ENCODE peak calls at places on chromosomes 13 and 19, in five cellular contexts. P, H, K, J and V are unnamed samples. For H3K9me3, the result is how much of the 10 kb centered on the place peaks cover.

GRCh38 chr19:1046117-1046626 is 6.3 kb downstream of the ABCA7 start:
- DNase-seq in K (no peak), H (no peak), P (no peak), J (no peak), V (no peak)

GRCh38 chr19:38191747-38192146 is 32.3 kb downstream of the DPF1 start:
- DNase-seq in K (no peak), J (no peak), H (no peak), P (no peak), V (no peak)

GRCh38 chr19:17339088-17339741 is 1.9 kb downstream of the GTPBP3 start:
- DNase-seq in P (no peak), K (no peak), H (no peak), J (no peak), V (no peak)

GRCh38 chr19:5804516-5805464 is at the start of gene NRTN:
- DNase-seq in H (no peak), J (no peak), P (peak), K (no peak), V (no peak)

GRCh38 chr13:89518289-89519077 is 1829.0 kb upstream of the MIR17HG start:
- DNase-seq in J (no peak), H (no peak), P (no peak), K (no peak), V (no peak)

GRCh38 chr13:35475960-35476943 is at the start of gene MAB21L1:
- DNase-seq in K (peak), J (no peak), P (no peak), H (peak), V (no peak)

GRCh38 chr19:2049741-2050348 is 1.2 kb downstream of the MKNK2 start:
- DNase-seq in P (peak), J (no peak), H (peak), K (peak), V (no peak)

GRCh38 chr13:73984949-73985691 is 149.1 kb downstream of the KLF12 start:
- DNase-seq in K (no peak), H (peak), P (no peak), J (no peak), V (no peak)

DNA sequence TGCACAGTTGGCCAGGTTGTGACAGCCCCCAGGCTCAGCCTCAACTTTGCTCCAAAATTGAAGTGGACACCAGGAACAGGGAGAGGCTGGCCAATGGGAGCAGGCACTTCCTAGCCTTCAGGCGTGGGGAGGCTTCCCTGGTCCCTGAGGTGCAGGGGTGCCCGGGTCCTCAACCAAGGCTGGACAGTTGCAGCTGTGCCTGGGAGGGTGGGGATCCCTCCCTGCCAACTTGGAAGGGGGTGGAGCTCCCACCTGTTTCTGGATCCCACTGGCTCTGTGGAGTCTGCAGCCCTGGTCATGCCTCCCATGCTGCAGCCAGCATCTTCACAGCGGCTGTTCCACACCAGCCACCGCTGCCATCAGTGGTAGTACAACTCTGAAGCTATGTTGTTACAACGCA is 502.8 kb upstream of the SLITRK5 start:
- DNase-seq in H (no peak), J (no peak), K (no peak), P (no peak), V (no peak)
- H3K4me3 ChIP-seq in H (no peak), J (no peak), K (no peak), P (no peak), V (no peak)

GRCh38 chr13:104074326-104074725 is 1008.1 kb upstream of the SLC10A2 start:
- DNase-seq in J (no peak), P (no peak), K (no peak), H (peak), V (no peak)
- H3K9me3 ChIP-seq in J (under half), P (under half), K (under half), H (under half), V (under half)

GRCh38 chr13:24243311-24243710 is 66.1 kb upstream of the C1QTNF9 start:
- DNase-seq in P (no peak), H (no peak), K (no peak), J (no peak), V (no peak)

GRCh38 chr13:24247016-24247415 is 62.4 kb upstream of the C1QTNF9 start:
- DNase-seq in J (no peak), P (no peak), H (no peak), K (no peak), V (no peak)

GRCh38 chr13:24244802-24245201 is 64.6 kb upstream of the C1QTNF9 start:
- DNase-seq in J (no peak), P (no peak), H (no peak), K (no peak), V (no peak)

DNA sequence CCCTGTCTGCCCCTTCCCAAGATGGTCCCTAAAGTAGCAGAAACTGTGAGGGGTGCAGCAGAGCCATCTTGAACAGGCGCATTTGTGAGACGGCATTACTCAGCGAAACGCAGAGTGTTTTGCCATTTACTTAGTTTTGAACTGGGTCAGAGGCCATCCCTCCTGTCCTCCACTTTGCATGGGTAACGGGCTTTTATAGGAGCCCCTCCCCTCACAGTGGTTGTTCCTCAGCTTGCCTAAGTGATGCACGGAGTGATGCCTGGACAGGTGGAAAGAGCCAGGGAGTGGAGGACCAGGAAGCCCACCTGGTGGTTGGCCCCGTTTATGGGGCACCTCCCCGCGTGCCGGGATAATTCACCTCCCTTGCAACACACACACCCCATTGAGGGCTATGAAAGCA is 68.0 kb upstream of the C1QTNF9 start:
- DNase-seq in J (no peak), P (no peak), K (no peak), H (no peak), V (no peak)
- H3K4me3 ChIP-seq in J (no peak), P (no peak), K (no peak), H (no peak), V (no peak)

GRCh38 chr19:58268344-58268743 is 10.4 kb upstream of the ZNF8 start:
- DNase-seq in P (no peak), H (no peak), J (no peak), K (no peak), V (no peak)
- H3K9me3 ChIP-seq in P (under half), H (under half), J (under half), K (half or more), V (half or more)

GRCh38 chr13:83880275-83881027 is 1.8 kb downstream of the SLITRK1 start:
- DNase-seq in H (no peak), J (no peak), P (no peak), K (no peak), V (no peak)

GRCh38 chr13:83881031-83881727 is 1.1 kb downstream of the SLITRK1 start:
- DNase-seq in K (no peak), J (no peak), P (no peak), H (no peak), V (no peak)

GRCh38 chr13:83878691-83879410 is 3.4 kb downstream of the SLITRK1 start:
- DNase-seq in P (no peak), H (no peak), J (no peak), K (no peak), V (no peak)

GRCh38 chr13:83877901-83878300 is 4.4 kb downstream of the SLITRK1 start:
- DNase-seq in H (no peak), K (no peak), J (no peak), P (no peak), V (no peak)

DNA sequence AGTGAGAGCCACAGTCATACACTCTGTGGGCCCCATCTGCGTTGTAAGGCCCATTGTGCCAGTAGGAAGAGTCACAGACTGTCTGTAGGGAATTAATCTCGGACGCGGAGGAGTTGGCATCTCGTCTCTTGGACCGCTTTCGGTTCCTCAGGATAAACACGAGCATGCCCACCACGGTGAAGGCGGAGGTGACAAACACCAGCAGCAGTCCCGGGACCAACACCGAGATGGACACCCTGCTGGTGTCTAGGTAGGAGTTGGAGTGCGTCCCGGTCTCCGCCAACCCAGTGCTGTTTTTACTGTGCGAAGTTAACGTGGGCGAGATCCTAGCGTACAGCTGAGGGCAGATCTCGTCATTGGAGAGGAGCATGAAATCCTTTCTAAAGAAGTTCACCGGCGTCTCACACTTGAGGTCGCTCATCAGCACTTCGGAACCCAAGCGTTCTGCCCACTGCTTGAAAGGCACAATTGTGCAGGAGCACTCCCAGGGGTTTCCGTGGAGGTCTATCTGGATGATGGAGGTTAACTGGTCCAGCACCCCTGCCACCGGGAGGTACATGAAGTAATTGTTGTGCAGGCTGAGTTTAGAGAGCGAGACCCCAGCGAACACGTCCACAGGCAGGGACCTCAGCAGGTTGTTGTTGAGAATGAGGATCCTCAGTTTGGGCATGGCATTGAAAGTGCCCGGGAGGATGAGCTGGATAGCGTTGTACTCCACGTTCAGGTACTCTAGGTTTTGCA is 2.7 kb downstream of the SLITRK1 start:
- DNase-seq in H (peak), K (no peak), J (no peak), P (no peak), V (no peak)
- H3K4me3 ChIP-seq in H (no peak), K (peak), J (no peak), P (peak), V (peak)

GRCh38 chr19:37095859-37096258 is 17.6 kb downstream of the ZNF420 start:
- DNase-seq in K (no peak), J (no peak), P (no peak), H (no peak), V (no peak)
- H3K9me3 ChIP-seq in K (under half), J (under half), P (under half), H (under half), V (under half)

GRCh38 chr13:112712451-112712881 is 22.6 kb downstream of the ATP11A start:
- DNase-seq in K (no peak), J (no peak), H (no peak), P (no peak), V (no peak)

GRCh38 chr13:112709825-112710783 is 20.3 kb downstream of the ATP11A start:
- DNase-seq in H (no peak), J (no peak), P (no peak), K (peak), V (no peak)

GRCh38 chr13:112708560-112709240 is 18.9 kb downstream of the ATP11A start:
- DNase-seq in H (no peak), J (no peak), K (no peak), P (no peak), V (no peak)

GRCh38 chr13:112711528-112712265 is 21.9 kb downstream of the ATP11A start:
- DNase-seq in K (peak), H (peak), J (peak), P (peak), V (peak)

DNA sequence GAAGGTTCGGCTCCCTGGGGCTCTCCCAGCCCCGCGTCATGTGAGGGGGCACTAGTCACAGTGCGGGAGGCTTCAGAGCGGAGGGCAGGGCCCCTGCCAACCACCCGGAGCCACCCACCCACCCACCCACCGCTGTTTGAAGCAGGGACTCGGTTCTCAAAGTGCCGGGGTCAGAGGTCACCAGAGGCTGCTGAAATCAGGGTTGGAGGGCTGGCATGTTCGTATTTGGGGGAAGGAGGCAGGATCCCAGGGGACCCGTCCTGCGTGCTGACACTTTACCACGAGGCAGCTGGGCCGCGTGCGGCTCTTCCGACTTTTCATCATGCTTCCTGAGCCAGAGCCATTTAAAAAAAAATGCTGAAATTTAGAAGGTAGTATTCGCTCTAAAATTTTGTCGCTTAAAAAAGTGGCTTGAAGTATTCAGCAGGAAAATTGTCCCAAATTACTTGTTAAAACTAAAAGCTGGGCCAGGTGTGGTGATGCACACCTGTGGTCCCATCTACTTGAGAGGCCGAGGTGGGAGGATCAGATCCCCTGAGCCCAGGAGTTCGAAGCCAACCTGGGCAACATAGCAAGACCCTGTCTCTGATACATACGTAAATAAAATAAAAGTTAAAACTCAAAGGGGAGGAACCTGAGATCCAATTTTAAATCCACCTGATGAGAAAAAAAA is 21.2 kb downstream of the ATP11A start:
- DNase-seq in P (no peak), K (no peak), J (no peak), H (peak), V (no peak)
- H3K4me3 ChIP-seq in P (no peak), K (no peak), J (peak), H (no peak), V (peak)

GRCh38 chr19:52464798-52465470 is 11.6 kb downstream of the ZNF578 start:
- DNase-seq in K (no peak), H (no peak), J (peak), P (no peak), V (no peak)
- H3K9me3 ChIP-seq in K (half or more), H (under half), J (under half), P (under half), V (under half)